ENCODE peak calls at places on chromosomes 1 and 21, in four cellular contexts. One of them, this sample, is unnamed.

GRCh38 chr1:211908453-211908852 is 77.9 kb upstream of the LPGAT1 start:
- DNase-seq in HepG2: no peak
- DNase-seq in K562: no peak
- DNase-seq in GM12878: peak; percentile 51
- DNase-seq in this sample: no peak

GRCh38 chr1:82788038-82788437 is 987.3 kb downstream of the ADGRL2 start:
- DNase-seq in K562: no peak
- DNase-seq in HepG2: no peak
- DNase-seq in GM12878: no peak
- DNase-seq in this sample: no peak

GRCh38 chr1:173426057-173426456 is 51.1 kb upstream of the PRDX6 start:
- DNase-seq in HepG2: no peak
- DNase-seq in K562: peak; percentile 33
- DNase-seq in GM12878: no peak
- DNase-seq in this sample: no peak

GRCh38 chr1:912740-913301 is 10.9 kb upstream of the SAMD11 start:
- DNase-seq in HepG2: peak; percentile 56
- DNase-seq in GM12878: no peak
- DNase-seq in K562: no peak
- DNase-seq in this sample: peak; percentile 53

GRCh38 chr1:46098043-46098712 is 34.3 kb downstream of the PIK3R3 start:
- DNase-seq in K562: no peak
- DNase-seq in HepG2: no peak
- DNase-seq in GM12878: no peak
- DNase-seq in this sample: no peak

GRCh38 chr1:9890224-9890731 is 19.8 kb downstream of the CTNNBIP1 start:
- DNase-seq in GM12878: no peak
- DNase-seq in K562: no peak
- DNase-seq in HepG2: no peak
- DNase-seq in this sample: no peak

GRCh38 chr1:201266774-201267173 is 16.5 kb upstream of the PKP1 start:
- DNase-seq in HepG2: no peak
- DNase-seq in K562: no peak
- DNase-seq in GM12878: no peak
- DNase-seq in this sample: no peak

GRCh38 chr1:899636-900317 is 23.9 kb upstream of the SAMD11 start:
- DNase-seq in K562: peak; percentile 10
- DNase-seq in GM12878: no peak
- DNase-seq in HepG2: no peak
- DNase-seq in this sample: no peak

GRCh38 chr21:35020446-35020845 is 28.7 kb downstream of the RUNX1 start:
- DNase-seq in K562: no peak
- DNase-seq in GM12878: no peak
- DNase-seq in HepG2: no peak
- DNase-seq in this sample: no peak

GRCh38 chr1:110686188-110686587 is 11.4 kb upstream of the KCNA3 start:
- DNase-seq in HepG2: no peak
- DNase-seq in K562: no peak
- DNase-seq in GM12878: no peak
- DNase-seq in this sample: no peak

GRCh38 chr1:107246775-107247345 is 106.0 kb downstream of the NTNG1 start:
- DNase-seq in GM12878: peak; percentile 33
- DNase-seq in HepG2: no peak
- DNase-seq in K562: no peak
- DNase-seq in this sample: no peak

GRCh38 chr21:44684077-44684476 is 2.1 kb upstream of the KRTAP12-1 start:
- DNase-seq in HepG2: no peak
- DNase-seq in GM12878: no peak
- DNase-seq in K562: no peak
- DNase-seq in this sample: no peak

GRCh38 chr1:24896596-24897262 is 33.3 kb downstream of the RUNX3 start:
- DNase-seq in K562: no peak
- DNase-seq in GM12878: no peak
- DNase-seq in HepG2: no peak
- DNase-seq in this sample: no peak

GRCh38 chr1:56478734-56479133 is 100.6 kb downstream of the PLPP3 start:
- DNase-seq in GM12878: no peak
- DNase-seq in K562: no peak
- DNase-seq in HepG2: no peak
- DNase-seq in this sample: no peak

GRCh38 chr1:174988539-174988938 is 11.2 kb upstream of the CACYBP start:
- DNase-seq in K562: no peak
- DNase-seq in HepG2: no peak
- DNase-seq in GM12878: no peak
- DNase-seq in this sample: no peak

GRCh38 chr1:174984952-174985351 is 14.8 kb upstream of the CACYBP start:
- DNase-seq in GM12878: no peak
- DNase-seq in K562: no peak
- DNase-seq in HepG2: peak; percentile 30
- DNase-seq in this sample: no peak

GRCh38 chr1:174988986-174989385 is 10.8 kb upstream of the CACYBP start:
- DNase-seq in HepG2: no peak
- DNase-seq in GM12878: no peak
- DNase-seq in K562: no peak
- DNase-seq in this sample: no peak

GRCh38 chr1:174982971-174983689 is 16.6 kb upstream of the CACYBP start:
- DNase-seq in GM12878: no peak
- DNase-seq in K562: peak; percentile 43
- DNase-seq in HepG2: peak; percentile 34
- DNase-seq in this sample: no peak
- TF ChIP-seq CREM in GM12878: no peak
- TF ChIP-seq CREM in K562: no peak
- TF ChIP-seq CREM in HepG2: no peak
- TF ChIP-seq CREM in this sample: no peak

DNA sequence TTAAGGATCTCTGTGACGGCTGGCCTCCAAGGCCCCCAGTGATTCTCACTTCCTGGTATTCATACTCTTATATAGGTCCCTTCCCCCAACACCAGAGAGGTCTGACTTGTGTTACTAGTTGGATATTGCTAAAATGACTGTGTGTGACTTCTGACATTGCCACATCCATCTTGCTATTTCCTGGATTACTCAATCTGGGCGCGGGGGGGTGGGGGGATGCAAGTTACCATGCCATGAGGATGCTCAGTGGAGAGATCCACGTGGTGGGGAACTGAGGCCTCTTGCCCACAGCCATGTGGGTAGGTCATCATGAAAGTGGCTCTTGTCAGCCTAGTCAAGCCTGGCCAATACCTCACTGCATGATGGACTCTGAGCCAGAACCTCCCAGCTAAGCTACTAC is 117.0 kb downstream of the UBE2U start:
- DNase-seq in HepG2: no peak
- DNase-seq in K562: no peak
- DNase-seq in GM12878: no peak
- DNase-seq in this sample: no peak
- TF ChIP-seq ATF2 in HepG2: no peak
- TF ChIP-seq ATF2 in K562: no peak
- TF ChIP-seq ATF2 in GM12878: no peak
- TF ChIP-seq ATF2 in this sample: no peak

GRCh38 chr1:39103321-39104157 is 77.4 kb downstream of the NDUFS5 start:
- DNase-seq in GM12878: no peak
- DNase-seq in HepG2: no peak
- DNase-seq in K562: no peak
- DNase-seq in this sample: no peak
- TF ChIP-seq CREM in GM12878: no peak
- TF ChIP-seq CREM in HepG2: no peak
- TF ChIP-seq CREM in K562: no peak
- TF ChIP-seq CREM in this sample: no peak

GRCh38 chr1:226619031-226619430 is 70.5 kb downstream of the STUM start:
- DNase-seq in HepG2: no peak
- DNase-seq in K562: no peak
- DNase-seq in GM12878: no peak
- DNase-seq in this sample: no peak
- TF ChIP-seq ATF2 in HepG2: no peak
- TF ChIP-seq ATF2 in K562: no peak
- TF ChIP-seq ATF2 in GM12878: no peak
- TF ChIP-seq ATF2 in this sample: no peak

GRCh38 chr1:19054216-19054615 is 97.7 kb upstream of the IFFO2 start:
- DNase-seq in HepG2: no peak
- DNase-seq in GM12878: no peak
- DNase-seq in K562: no peak
- DNase-seq in this sample: no peak
- TF ChIP-seq CREM in HepG2: no peak
- TF ChIP-seq CREM in GM12878: no peak
- TF ChIP-seq CREM in K562: no peak
- TF ChIP-seq CREM in this sample: no peak

GRCh38 chr1:155932085-155932484 is 2.1 kb downstream of the KHDC4 start:
- DNase-seq in K562: no peak
- DNase-seq in HepG2: no peak
- DNase-seq in GM12878: no peak
- DNase-seq in this sample: no peak
- TF ChIP-seq ATF2 in K562: no peak
- TF ChIP-seq ATF2 in HepG2: no peak
- TF ChIP-seq ATF2 in GM12878: no peak
- TF ChIP-seq ATF2 in this sample: no peak

GRCh38 chr1:93845554-93846150 is 33.4 kb downstream of the DNTTIP2 start:
- DNase-seq in HepG2: peak; percentile 64
- DNase-seq in K562: peak; percentile 21
- DNase-seq in GM12878: no peak
- DNase-seq in this sample: peak; percentile 14

GRCh38 chr1:93847811-93848288 is 31.2 kb downstream of the DNTTIP2 start:
- DNase-seq in HepG2: peak; percentile 45
- DNase-seq in GM12878: no peak
- DNase-seq in K562: peak; percentile 66
- DNase-seq in this sample: peak; percentile 68

GRCh38 chr1:93846929-93847810 is 31.8 kb downstream of the DNTTIP2 start:
- DNase-seq in HepG2: peak; percentile 86
- DNase-seq in K562: peak; percentile 81
- DNase-seq in GM12878: peak; percentile 92
- DNase-seq in this sample: peak; percentile 86

GRCh38 chr1:93844262-93845045 is 34.6 kb downstream of the DNTTIP2 start:
- DNase-seq in K562: peak; percentile 71
- DNase-seq in GM12878: peak; percentile 34
- DNase-seq in HepG2: peak; percentile 77
- DNase-seq in this sample: no peak

GRCh38 chr1:93846151-93846928 is 32.7 kb downstream of the DNTTIP2 start:
- DNase-seq in HepG2: peak; percentile 76
- DNase-seq in K562: peak; percentile 83
- DNase-seq in GM12878: no peak
- DNase-seq in this sample: peak; percentile 89
- TF ChIP-seq CREM in HepG2: no peak
- TF ChIP-seq CREM in K562: peak; percentile 57
- TF ChIP-seq CREM in GM12878: no peak
- TF ChIP-seq CREM in this sample: no peak

GRCh38 chr1:232012773-232013386 is 386.3 kb downstream of the DISC1 start:
- DNase-seq in GM12878: no peak
- DNase-seq in HepG2: no peak
- DNase-seq in K562: no peak
- DNase-seq in this sample: no peak
- TF ChIP-seq ATF2 in GM12878: no peak
- TF ChIP-seq ATF2 in HepG2: no peak
- TF ChIP-seq ATF2 in K562: no peak
- TF ChIP-seq ATF2 in this sample: no peak

GRCh38 chr1:60390593-60391282 is 317.2 kb upstream of the C1orf87 start:
- DNase-seq in HepG2: no peak
- DNase-seq in GM12878: no peak
- DNase-seq in K562: no peak
- DNase-seq in this sample: no peak

GRCh38 chr1:60394436-60394835 is 320.9 kb upstream of the C1orf87 start:
- DNase-seq in HepG2: no peak
- DNase-seq in GM12878: no peak
- DNase-seq in K562: no peak
- DNase-seq in this sample: no peak
- TF ChIP-seq CREM in HepG2: no peak
- TF ChIP-seq CREM in GM12878: peak; percentile 8
- TF ChIP-seq CREM in K562: no peak
- TF ChIP-seq CREM in this sample: no peak

This sample was measured in WTC11.